ENCODE peak calls at places on chromosome 1, in six cellular contexts. H, S, O, T, Y and F are unnamed samples. For H3K4me1 and H3K9me3, the result is how much of the 10 kb centered on the place peaks cover.

GRCh38 chr1:94783342-94784264 is 36.6 kb upstream of the SLC44A3 start:
- DNase-seq in O (peak), H (peak), T (no peak), Y (peak), S (no peak), F (no peak)

GRCh38 chr1:212456166-212456528 is 23.4 kb downstream of the NENF start:
- DNase-seq in Y (peak), H (no peak), S (no peak), T (no peak), O (no peak), F (no peak)

GRCh38 chr1:86987446-86987845 is 73.0 kb downstream of the HS2ST1 start:
- DNase-seq in T (no peak), S (no peak), H (no peak), O (no peak), Y (no peak), F (no peak)

GRCh38 chr1:236687273-236687672 is 974 bp downstream of the ACTN2 start:
- DNase-seq in Y (peak), S (no peak), T (no peak), H (no peak), O (no peak), F (no peak)

GRCh38 chr1:84541679-84542078 is 32.6 kb downstream of the CTBS start:
- DNase-seq in O (no peak), H (no peak), T (no peak), Y (no peak), S (no peak), F (no peak)

GRCh38 chr1:31666290-31666963 is 21.8 kb upstream of the PEF1 start:
- DNase-seq in T (no peak), S (no peak), Y (peak), O (no peak), H (no peak), F (no peak)

GRCh38 chr1:1173061-1173792 is 453 bp upstream of the TTLL10 start:
- DNase-seq in S (peak), T (no peak), H (no peak), O (no peak), Y (no peak), F (no peak)

GRCh38 chr1:97094257-97094972 is 372.8 kb downstream of the PTBP2 start:
- DNase-seq in T (no peak), Y (no peak), H (no peak), O (no peak), S (no peak), F (no peak)

GRCh38 chr1:22471078-22471477 is 19.4 kb downstream of the ZBTB40 start:
- DNase-seq in O (no peak), S (peak), Y (peak), H (no peak), T (no peak), F (no peak)

GRCh38 chr1:34784751-34785221 is 3.8 kb downstream of the GJB3 start:
- DNase-seq in T (no peak), H (no peak), Y (no peak), S (no peak), O (no peak), F (no peak)

GRCh38 chr1:100321098-100321493 is 31.2 kb upstream of the CDC14A start:
- DNase-seq in Y (no peak), T (no peak), S (no peak), O (no peak), H (no peak), F (no peak)

GRCh38 chr1:162899422-162900168 is 38.6 kb upstream of the CCDC190 start:
- DNase-seq in O (no peak), T (no peak), H (no peak), S (no peak), Y (peak), F (no peak)

GRCh38 chr1:26701995-26702679 is 6.3 kb downstream of the ARID1A start:
- DNase-seq in H (no peak), T (no peak), O (no peak), S (no peak), Y (no peak), F (no peak)

GRCh38 chr1:31615939-31616338 is 1.6 kb upstream of the HCRTR1 start:
- DNase-seq in Y (no peak), H (no peak), T (no peak), S (no peak), O (peak), F (no peak)

GRCh38 chr1:160575112-160575664 is 4.1 kb downstream of the CD84 start:
- DNase-seq in H (no peak), T (no peak), O (no peak), S (no peak), Y (no peak), F (no peak)

GRCh38 chr1:3727042-3727824 is 25.0 kb upstream of the CCDC27 start:
- DNase-seq in S (no peak), O (no peak), H (no peak), T (no peak), Y (no peak), F (no peak)

GRCh38 chr1:74161494-74161893 is 36.5 kb downstream of the LRRIQ3 start:
- DNase-seq in O (no peak), S (no peak), T (no peak), Y (no peak), H (no peak), F (no peak)

DNA sequence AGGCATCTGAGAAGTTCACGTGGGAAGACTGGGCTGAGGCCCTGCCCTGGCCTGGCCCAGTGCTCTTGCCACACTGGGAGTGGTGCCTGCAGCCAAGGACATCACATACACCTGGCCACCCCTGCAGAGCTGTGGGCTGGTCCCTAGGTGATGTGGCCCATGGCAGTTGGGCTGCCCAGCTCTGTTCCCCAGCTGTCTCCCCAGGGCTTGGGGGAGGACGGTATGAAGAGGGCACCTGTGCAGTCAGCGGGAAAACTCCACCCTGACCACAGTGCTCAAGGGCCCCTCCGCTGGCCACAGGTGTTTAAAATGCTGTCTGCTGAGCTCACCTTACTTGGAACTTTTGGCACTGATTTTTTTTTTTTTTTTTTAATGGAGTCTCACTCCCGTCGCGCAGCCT is 120.4 kb upstream of the SLC25A33 start:
- DNase-seq in Y (no peak), T (no peak), S (no peak), O (no peak), H (no peak), F (no peak)
- H3K4me1 ChIP-seq in Y (under half), T (under half), S (under half), O (under half), H (under half), F (under half)

GRCh38 chr1:79592707-79593106 is 586.2 kb upstream of the ADGRL4 start:
- DNase-seq in T (no peak), O (no peak), H (no peak), Y (no peak), S (no peak), F (no peak)
- H3K9me3 ChIP-seq in T (under half), O (under half), H (under half), Y (under half), S (under half), F (under half)

GRCh38 chr1:66920543-66920942 is 4.1 kb downstream of the DNAI4 start:
- DNase-seq in O (no peak), T (no peak), S (no peak), H (no peak), Y (no peak), F (no peak)

GRCh38 chr1:66919063-66919462 is 5.6 kb downstream of the DNAI4 start:
- DNase-seq in S (no peak), Y (no peak), H (no peak), T (no peak), O (no peak), F (no peak)

GRCh38 chr1:66916320-66916719 is 8.3 kb downstream of the DNAI4 start:
- DNase-seq in H (no peak), S (no peak), Y (no peak), T (no peak), O (no peak), F (no peak)

GRCh38 chr1:66919828-66920227 is 4.8 kb downstream of the DNAI4 start:
- DNase-seq in S (no peak), T (no peak), Y (no peak), H (no peak), O (no peak), F (no peak)

DNA sequence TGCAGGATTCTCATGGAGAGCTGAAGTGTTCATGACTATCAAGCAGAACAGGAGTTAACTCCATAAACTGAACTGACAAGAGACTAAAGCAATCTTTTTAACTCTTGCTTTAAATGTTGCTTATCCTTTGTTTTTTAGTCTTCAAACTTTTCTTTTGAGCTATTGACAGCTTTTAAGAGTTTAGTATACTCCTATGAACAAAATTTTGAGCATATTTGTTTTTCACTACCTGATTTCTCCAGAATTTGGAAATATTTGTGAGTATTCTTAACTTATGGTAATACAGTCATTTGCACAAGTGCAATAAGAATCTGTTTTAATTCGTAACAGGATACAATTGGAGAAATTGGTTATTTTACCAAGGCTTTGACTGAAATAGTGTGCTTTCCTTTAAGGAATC is 7.2 kb downstream of the DNAI4 start:
- DNase-seq in T (no peak), S (no peak), Y (no peak), H (no peak), O (no peak), F (no peak)
- H3K4me1 ChIP-seq in T (under half), S (under half), Y (under half), H (under half), O (under half), F (under half)

GRCh38 chr1:7555391-7556185 is 215.5 kb upstream of the VAMP3 start:
- DNase-seq in O (no peak), S (no peak), T (no peak), H (no peak), Y (no peak), F (no peak)

GRCh38 chr1:7553042-7553690 is 217.9 kb upstream of the VAMP3 start:
- DNase-seq in O (no peak), T (no peak), Y (no peak), H (no peak), S (no peak), F (no peak)

GRCh38 chr1:7552402-7552801 is 218.7 kb upstream of the VAMP3 start:
- DNase-seq in O (no peak), Y (peak), H (no peak), S (no peak), T (no peak), F (no peak)

GRCh38 chr1:7551442-7551841 is 219.7 kb upstream of the VAMP3 start:
- DNase-seq in S (no peak), H (no peak), T (no peak), O (no peak), Y (no peak), F (no peak)

DNA sequence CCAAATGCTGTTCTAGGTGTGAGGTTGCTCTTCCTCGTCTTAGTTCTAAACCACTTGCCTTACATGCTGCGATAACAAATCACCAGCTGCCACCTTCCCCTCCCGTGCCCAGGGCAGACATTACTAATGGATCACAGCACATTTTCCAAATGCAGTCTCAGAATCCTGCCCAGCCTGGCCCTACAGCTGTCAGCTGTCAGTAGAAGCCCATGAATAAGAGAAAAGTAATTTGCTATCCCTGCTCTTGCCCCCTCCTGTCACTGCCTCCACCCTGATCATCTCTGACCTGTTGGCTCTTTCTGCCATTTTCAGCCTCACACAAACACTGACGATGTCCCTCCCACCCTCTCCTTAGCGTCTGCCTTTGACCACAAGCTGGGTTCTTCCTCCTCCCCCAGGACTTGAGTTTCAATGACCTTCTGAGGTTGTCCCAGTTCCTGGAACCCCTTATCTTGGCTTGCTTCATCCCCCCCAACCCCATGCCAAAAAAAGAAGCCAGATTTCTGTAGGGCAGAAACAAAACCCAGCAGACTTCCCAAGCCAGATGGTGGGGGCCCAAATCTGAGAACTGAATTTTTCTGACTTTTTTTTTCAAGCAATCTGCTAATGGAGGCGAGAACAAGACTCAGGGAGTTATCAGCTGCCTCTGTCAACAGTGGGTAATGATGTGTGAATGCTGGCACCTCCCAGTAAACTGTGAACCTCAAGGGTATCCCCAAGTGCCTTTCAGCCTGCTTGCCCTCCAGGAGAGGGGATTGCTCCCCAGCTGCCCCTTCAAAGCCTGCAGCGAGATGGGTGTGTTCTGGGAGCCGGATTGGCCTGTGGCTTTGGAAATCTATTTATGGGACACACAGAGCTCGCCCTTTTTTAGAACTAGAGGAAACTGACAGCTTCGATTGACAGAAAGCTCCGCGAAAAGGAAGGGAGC is 216.5 kb upstream of the VAMP3 start:
- DNase-seq in S (no peak), O (no peak), Y (no peak), H (no peak), T (no peak), F (no peak)
- H3K9me3 ChIP-seq in S (under half), O (under half), Y (under half), H (under half), T (under half), F (under half)

DNA sequence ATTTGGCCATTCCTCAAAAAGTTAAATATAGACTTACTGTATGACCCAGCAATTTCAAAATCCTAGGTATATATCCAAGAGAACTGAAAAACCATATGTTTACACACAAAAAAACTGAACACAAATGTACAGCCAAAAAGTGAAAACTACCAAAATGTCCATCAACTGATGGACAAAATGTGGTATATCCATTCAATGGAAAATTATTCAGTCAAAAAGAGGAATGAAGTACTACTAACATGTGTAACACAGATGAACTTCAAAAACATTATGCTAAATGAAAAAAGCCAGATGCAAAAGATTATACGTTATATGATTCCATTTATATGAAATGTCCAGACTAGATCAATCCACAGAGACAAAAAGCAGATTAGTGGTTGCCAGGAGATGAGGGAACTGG is 8.0 kb downstream of the AIDA start:
- DNase-seq in Y (no peak), T (no peak), O (no peak), H (no peak), S (no peak), F (no peak)
- H3K4me1 ChIP-seq in Y (under half), T (under half), O (under half), H (under half), S (under half), F (under half)

GRCh38 chr1:49200738-49201137 is 424.0 kb upstream of the BEND5 start:
- DNase-seq in H (no peak), O (no peak), S (no peak), Y (no peak), T (no peak), F (no peak)
- H3K9me3 ChIP-seq in H (under half), O (under half), S (under half), Y (under half), T (under half), F (under half)

GRCh38 chr1:46183926-46184557 is 7.8 kb upstream of the P3R3URF start:
- DNase-seq in H (no peak), S (no peak), Y (no peak), T (no peak), O (no peak), F (no peak)

GRCh38 chr1:46186076-46186475 is 9.8 kb upstream of the P3R3URF start:
- DNase-seq in O (no peak), Y (no peak), T (no peak), S (no peak), H (no peak), F (no peak)

GRCh38 chr1:46181343-46182260 is 5.3 kb upstream of the P3R3URF start:
- DNase-seq in Y (no peak), H (no peak), T (no peak), O (no peak), S (no peak), F (no peak)

GRCh38 chr1:46184920-46185658 is 8.8 kb upstream of the P3R3URF start:
- DNase-seq in T (no peak), Y (no peak), H (no peak), S (no peak), O (no peak), F (no peak)

DNA sequence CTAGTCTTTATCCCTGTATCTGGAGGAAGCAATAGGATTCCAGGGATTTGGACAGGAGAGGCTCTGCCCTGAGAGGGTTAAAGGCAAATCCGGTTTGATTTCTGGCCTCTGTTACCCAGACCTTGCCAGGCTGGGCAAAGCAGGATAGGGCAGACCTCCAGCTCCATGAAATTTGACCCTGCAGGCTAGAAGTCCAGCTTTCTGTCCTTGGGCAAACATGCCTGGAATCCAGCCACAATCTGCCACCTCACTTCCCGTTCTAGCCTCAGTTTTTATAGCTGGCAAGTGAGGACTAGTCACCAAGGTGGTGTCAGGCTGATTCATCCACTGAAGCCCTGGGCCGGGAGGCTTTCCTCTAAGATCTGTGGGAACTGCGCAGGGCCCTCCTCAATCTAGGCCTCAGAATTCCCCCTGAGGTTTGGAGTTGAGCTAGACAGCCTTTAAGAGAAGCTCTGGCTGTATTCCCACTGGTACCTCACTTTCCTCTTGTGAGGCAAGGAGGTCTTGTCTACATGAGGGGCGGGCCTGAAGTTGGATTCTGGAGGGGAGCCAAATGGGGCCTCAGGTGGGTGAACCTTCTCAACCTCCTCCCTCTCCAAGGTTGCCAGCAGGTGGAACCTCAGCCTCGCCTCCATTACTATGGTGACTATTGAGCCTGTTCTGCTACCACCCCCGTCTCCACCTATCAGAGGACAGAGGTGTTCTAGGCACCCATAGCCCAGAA is 7.0 kb upstream of the P3R3URF start:
- DNase-seq in Y (peak), O (peak), H (peak), T (no peak), S (peak), F (no peak)
- H3K4me1 ChIP-seq in Y (under half), O (under half), H (under half), T (under half), S (under half), F (under half)

DNA sequence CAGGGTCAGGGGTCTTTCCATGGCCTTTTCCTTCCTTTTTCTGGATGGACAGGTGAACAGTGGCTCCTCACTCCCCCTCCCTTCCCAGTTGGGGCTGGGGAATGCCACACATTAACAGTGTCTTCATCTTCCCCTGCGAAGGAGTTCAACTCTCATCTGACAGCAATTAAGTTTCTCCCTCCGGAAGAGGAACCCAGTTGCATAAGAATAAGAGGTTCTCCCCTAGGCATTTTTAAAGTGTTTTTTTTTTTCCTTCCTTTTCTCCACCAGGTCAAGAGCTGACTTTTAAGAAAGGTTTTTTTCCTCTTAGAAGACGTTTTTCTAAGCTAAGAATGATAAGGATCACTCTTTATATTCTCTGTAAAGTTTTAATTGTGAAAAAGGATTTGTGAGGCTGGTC is 42.3 kb upstream of the FASLG start:
- DNase-seq in S (no peak), T (no peak), Y (no peak), H (no peak), O (no peak), F (no peak)
- H3K9me3 ChIP-seq in S (under half), T (under half), Y (under half), H (under half), O (under half), F (under half)